ENCODE peak calls at places on chromosomes 5 and 9, in six cellular contexts. S, G, U, X, D and W are unnamed samples.

GRCh38 chr5:1545126-1545797 is 21.5 kb upstream of the LPCAT1 start:
- DNase-seq in U (no peak), X (no peak), S (no peak), G (no peak), D (no peak), W (no peak)

GRCh38 chr9:74887041-74887980 is at the start of gene TRPM6:
- DNase-seq in S (peak), D (peak), X (no peak), U (peak), G (peak), W (peak)

GRCh38 chr5:12870870-12871539 is 966.8 kb upstream of the CTNND2 start:
- DNase-seq in S (no peak), G (no peak), D (no peak), U (no peak), X (no peak), W (no peak)

GRCh38 chr5:1245901-1246576 is 20.9 kb downstream of the SLC6A18 start:
- DNase-seq in U (peak), D (no peak), G (no peak), X (no peak), S (no peak), W (no peak)

GRCh38 chr9:137156567-137157375 is 13.1 kb downstream of the LRRC26 start:
- DNase-seq in S (peak), U (peak), D (no peak), X (peak), G (peak), W (no peak)

GRCh38 chr5:133365326-133365725 is 247.0 kb downstream of the FSTL4 start:
- DNase-seq in X (no peak), D (no peak), U (peak), G (no peak), S (no peak), W (peak)

GRCh38 chr5:52943285-52943684 is 45.9 kb upstream of the ITGA2 start:
- DNase-seq in U (peak), S (no peak), D (no peak), G (no peak), X (no peak), W (no peak)

GRCh38 chr5:157594675-157595074 is 19.1 kb upstream of the ADAM19 start:
- DNase-seq in G (no peak), D (no peak), X (no peak), U (no peak), S (no peak), W (no peak)

GRCh38 chr5:159362190-159362589 is 31.9 kb upstream of the IL12B start:
- DNase-seq in X (no peak), D (no peak), U (no peak), G (no peak), S (no peak), W (no peak)

GRCh38 chr5:15790446-15791005 is 290.5 kb downstream of the FBXL7 start:
- DNase-seq in D (no peak), X (no peak), U (no peak), G (no peak), S (no peak), W (no peak)

GRCh38 chr9:79578891-79579290 is 7.1 kb downstream of the TLE4 start:
- DNase-seq in U (no peak), S (no peak), X (no peak), D (no peak), G (no peak), W (no peak)

GRCh38 chr9:99873943-99874584 is 32.4 kb upstream of the STX17 start:
- DNase-seq in U (no peak), S (no peak), G (peak), D (no peak), X (no peak), W (no peak)

GRCh38 chr5:103804714-103805113 is 242.1 kb upstream of the NUDT12 start:
- DNase-seq in S (no peak), G (peak), X (no peak), D (peak), U (no peak), W (no peak)

GRCh38 chr9:86733929-86734328 is 213.4 kb downstream of the GAS1 start:
- DNase-seq in X (no peak), U (no peak), G (no peak), S (peak), D (no peak), W (no peak)

GRCh38 chr5:148418511-148418910 is 34.8 kb downstream of the FBXO38 start:
- DNase-seq in G (peak), X (no peak), U (no peak), D (no peak), S (no peak), W (no peak)

GRCh38 chr5:92505925-92506324 is 1075.1 kb downstream of the NR2F1-AS1 start:
- DNase-seq in X (no peak), D (no peak), S (no peak), G (peak), U (no peak), W (no peak)

GRCh38 chr5:114010362-114010761 is 351.5 kb upstream of the KCNN2 start:
- DNase-seq in U (no peak), S (no peak), G (peak), X (no peak), D (peak), W (no peak)

GRCh38 chr5:133754575-133755169 is 142.3 kb upstream of the FSTL4 start:
- DNase-seq in G (peak), U (peak), S (no peak), D (peak), X (no peak), W (peak)

GRCh38 chr5:84014966-84015365 is 294.3 kb upstream of the HAPLN1 start:
- DNase-seq in D (no peak), X (no peak), U (no peak), G (peak), S (no peak), W (no peak)

GRCh38 chr5:167766957-167767356 is 524.5 kb upstream of the WWC1 start:
- DNase-seq in S (no peak), G (no peak), X (no peak), U (no peak), D (no peak), W (no peak)

GRCh38 chr5:74945561-74946165 is 79.5 kb upstream of the FAM169A start:
- DNase-seq in X (no peak), S (no peak), G (no peak), U (no peak), D (no peak), W (no peak)

GRCh38 chr9:117245225-117245624 is 169.6 kb downstream of the ASTN2 start:
- DNase-seq in S (no peak), G (no peak), U (no peak), X (no peak), D (no peak), W (no peak)

GRCh38 chr9:36832232-36832795 is 201.8 kb downstream of the PAX5 start:
- DNase-seq in S (no peak), D (no peak), U (peak), G (no peak), X (no peak), W (peak)

GRCh38 chr5:149474198-149474597 is 77.0 kb downstream of the CSNK1A1 start:
- DNase-seq in U (no peak), G (no peak), D (peak), X (no peak), S (no peak), W (no peak)

GRCh38 chr5:115389074-115389798 is 92.8 kb upstream of the CCDC112 start:
- DNase-seq in G (peak), X (no peak), U (no peak), D (no peak), S (no peak), W (no peak)

GRCh38 chr9:126860757-126861466 is 473 bp downstream of the ZBTB34 start:
- DNase-seq in G (peak), U (no peak), X (no peak), S (peak), D (peak), W (peak)

GRCh38 chr9:89734561-89734960 is 129.7 kb downstream of the GADD45G start:
- DNase-seq in U (no peak), G (no peak), X (no peak), S (peak), D (no peak), W (no peak)

GRCh38 chr5:132799392-132799791 is 13.7 kb upstream of the SOWAHA start:
- DNase-seq in D (peak), X (no peak), G (no peak), S (no peak), U (no peak), W (no peak)